ENCODE peak calls at places on chromosomes 16 and 17, in nine cellular contexts. F, Y, G, U, Q, I, K, D and T are unnamed samples.

GRCh38 chr17:35878361-35878760 is 1.8 kb downstream of the CCL5 start:
- DNase-seq in U (no peak), D (no peak), Q (no peak), G (no peak), K (no peak), I (no peak), Y (no peak), F (no peak), T (no peak)

GRCh38 chr17:74924250-74924948 is at the start of gene OTOP2:
- DNase-seq in K (peak), Q (no peak), F (no peak), I (no peak), Y (no peak), D (no peak), G (no peak), U (no peak), T (no peak)

GRCh38 chr16:73082608-73083007 is 34.7 kb upstream of the ZFHX3 start:
- DNase-seq in K (no peak), Y (no peak), F (no peak), G (no peak), Q (no peak), D (peak), I (no peak), U (peak), T (no peak)

GRCh38 chr17:82458885-82459424 is 414 bp downstream of the NARF start:
- DNase-seq in G (peak), U (no peak), K (peak), Q (no peak), F (peak), Y (peak), D (peak), I (no peak), T (peak)

GRCh38 chr16:86579268-86580062 is 1.1 kb downstream of the FOXL1 start:
- DNase-seq in F (no peak), G (no peak), D (no peak), Q (no peak), K (no peak), Y (peak), I (no peak), U (no peak), T (no peak)

GRCh38 chr17:61687769-61688168 is 96.8 kb upstream of the NACA2 start:
- DNase-seq in U (no peak), F (no peak), Y (no peak), Q (no peak), I (no peak), G (no peak), K (no peak), D (no peak), T (no peak)

GRCh38 chr17:8928347-8928746 is 37.2 kb downstream of the PIK3R5 start:
- DNase-seq in F (no peak), D (no peak), Q (no peak), G (no peak), K (no peak), Y (no peak), U (no peak), I (no peak), T (no peak)

GRCh38 chr17:7511108-7511507 is 26.9 kb downstream of the POLR2A start:
- DNase-seq in Q (no peak), D (no peak), K (no peak), G (no peak), I (no peak), F (no peak), Y (no peak), U (no peak), T (no peak)

GRCh38 chr17:77380411-77381184 is 239.8 kb downstream of the SEC14L1 start:
- DNase-seq in K (no peak), U (no peak), G (no peak), F (no peak), I (no peak), D (no peak), Y (no peak), Q (no peak), T (no peak)

GRCh38 chr16:72902276-72902675 is 145.7 kb downstream of the ZFHX3 start:
- DNase-seq in U (no peak), Q (no peak), F (no peak), K (no peak), D (no peak), I (no peak), G (no peak), Y (no peak), T (no peak)

GRCh38 chr16:66228791-66229190 is 137.7 kb upstream of the CDH5 start:
- DNase-seq in Y (no peak), I (no peak), K (no peak), D (no peak), Q (no peak), G (no peak), U (no peak), F (no peak), T (no peak)

GRCh38 chr17:20823890-20824289 is 218.9 kb downstream of the USP22 start:
- DNase-seq in G (no peak), Y (no peak), D (no peak), F (no peak), Q (no peak), U (no peak), I (no peak), K (no peak), T (no peak)

GRCh38 chr17:35314415-35315216 is 58.8 kb downstream of the SLFN11 start:
- DNase-seq in U (no peak), K (peak), D (no peak), F (no peak), Y (no peak), G (no peak), I (no peak), Q (no peak), T (no peak)

GRCh38 chr16:89637379-89637778 is 20.1 kb downstream of the CHMP1A start:
- DNase-seq in F (no peak), K (no peak), Q (no peak), D (no peak), I (no peak), G (no peak), U (no peak), Y (no peak), T (no peak)

GRCh38 chr16:10600792-10601443 is 20.5 kb upstream of the EMP2 start:
- DNase-seq in Y (no peak), G (peak), U (no peak), D (no peak), Q (no peak), I (no peak), F (no peak), K (peak), T (peak)

GRCh38 chr17:40097931-40098845 is 2.2 kb downstream of the NR1D1 start:
- DNase-seq in G (peak), I (no peak), U (no peak), Q (no peak), D (peak), K (no peak), F (no peak), Y (no peak), T (no peak)

GRCh38 chr17:70855401-70856054 is 686.2 kb downstream of the KCNJ2 start:
- DNase-seq in D (no peak), K (no peak), U (no peak), F (no peak), Q (no peak), G (no peak), I (no peak), Y (no peak), T (no peak)

GRCh38 chr16:2023098-2023925 is 3.4 kb upstream of the NHERF2 start:
- DNase-seq in D (peak), Q (peak), Y (peak), U (no peak), K (peak), G (peak), F (peak), I (peak), T (peak)

DNA sequence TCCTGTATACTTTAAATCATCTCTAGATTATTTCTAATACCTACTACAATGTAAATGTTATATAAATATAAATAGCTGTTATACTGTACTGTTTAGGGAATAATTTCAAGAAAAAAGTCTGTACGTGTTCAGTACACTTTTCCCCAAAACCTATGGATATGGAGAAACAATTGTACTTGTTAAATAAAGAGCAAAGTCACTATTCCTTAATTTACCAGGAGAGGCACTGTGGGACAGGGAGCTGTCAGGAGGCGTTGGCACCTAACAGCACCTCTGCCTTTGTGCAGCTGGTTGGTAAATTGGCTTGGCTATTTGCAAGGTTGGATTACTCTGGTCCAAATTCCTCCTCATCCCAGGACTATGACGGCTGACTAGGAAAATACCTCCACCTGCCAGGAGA is 28.0 kb downstream of the CRHR1 start:
- DNase-seq in Y (no peak), F (peak), Q (no peak), G (no peak), U (no peak), D (peak), I (no peak), K (no peak), T (no peak)
- TF ChIP-seq CTCF in Y (no peak), F (peak), Q (no peak), G (no peak), U (no peak), D (peak), I (no peak), K (no peak), T (no peak)

GRCh38 chr16:47028767-47029377 is 55.4 kb upstream of the DNAJA2 start:
- DNase-seq in G (no peak), Y (no peak), U (no peak), D (no peak), F (no peak), K (no peak), Q (no peak), I (no peak), T (no peak)

GRCh38 chr16:47033176-47033575 is 59.7 kb upstream of the DNAJA2 start:
- DNase-seq in D (no peak), Y (no peak), U (no peak), F (no peak), G (no peak), K (no peak), I (no peak), Q (no peak), T (no peak)

GRCh38 chr16:47026947-47027346 is 53.5 kb upstream of the DNAJA2 start:
- DNase-seq in G (no peak), Q (no peak), Y (no peak), U (no peak), D (no peak), I (no peak), F (no peak), K (no peak), T (no peak)

GRCh38 chr16:47026492-47026891 is 53.0 kb upstream of the DNAJA2 start:
- DNase-seq in U (no peak), F (no peak), I (no peak), G (no peak), Q (no peak), D (no peak), K (no peak), Y (no peak), T (no peak)

GRCh38 chr16:47029724-47030123 is 56.2 kb upstream of the DNAJA2 start:
- DNase-seq in K (no peak), Y (no peak), D (no peak), Q (no peak), U (no peak), G (no peak), I (no peak), F (no peak), T (no peak)
- TF ChIP-seq CTCF in K (no peak), Y (no peak), D (no peak), Q (no peak), U (no peak), G (no peak), I (no peak), F (no peak), T (no peak)

GRCh38 chr17:42251115-42251514 is 25.1 kb downstream of the STAT5B start:
- DNase-seq in K (no peak), G (no peak), F (no peak), I (no peak), Q (no peak), D (no peak), Y (no peak), U (no peak), T (no peak)
- TF ChIP-seq CTCF in K (no peak), G (no peak), F (peak), I (peak), Q (peak), D (peak), Y (peak), U (peak), T (no peak)

DNA sequence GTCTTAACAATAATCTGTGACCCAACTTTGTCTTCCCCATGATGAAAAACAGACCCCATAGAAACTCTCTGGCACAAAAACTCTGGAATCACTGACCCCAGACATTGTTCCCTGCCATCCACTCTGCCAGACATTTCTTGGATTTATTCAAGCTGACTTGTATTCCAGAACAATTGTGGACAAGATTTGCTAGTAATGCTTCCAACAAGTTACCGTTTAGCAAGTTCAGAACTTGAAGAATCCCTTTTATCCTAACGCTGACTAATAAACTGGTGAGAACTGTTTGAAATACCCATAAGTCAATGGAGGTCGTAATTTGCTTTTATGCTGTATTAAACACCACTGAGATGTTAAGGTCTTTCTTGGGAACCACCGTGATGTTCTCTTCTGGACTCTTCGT is 10.5 kb downstream of the HSBP1 start:
- DNase-seq in K (no peak), F (no peak), U (no peak), G (no peak), D (no peak), Q (no peak), Y (no peak), I (no peak), T (no peak)
- TF ChIP-seq CTCF in K (no peak), F (no peak), U (no peak), G (no peak), D (no peak), Q (no peak), Y (no peak), I (no peak), T (no peak)

GRCh38 chr17:57106107-57106835 is 21.2 kb downstream of the AKAP1 start:
- DNase-seq in D (no peak), Y (peak), G (no peak), I (no peak), Q (peak), K (no peak), F (no peak), U (no peak), T (no peak)
- TF ChIP-seq CTCF in D (peak), Y (no peak), G (peak), I (no peak), Q (peak), K (peak), F (peak), U (peak), T (peak)

GRCh38 chr16:47036201-47036600 is 62.7 kb upstream of the DNAJA2 start:
- DNase-seq in U (no peak), I (no peak), G (no peak), F (peak), Y (no peak), K (no peak), Q (no peak), D (no peak), T (no peak)
- TF ChIP-seq CTCF in U (no peak), I (no peak), G (no peak), F (peak), Y (no peak), K (no peak), Q (no peak), D (no peak), T (no peak)

DNA sequence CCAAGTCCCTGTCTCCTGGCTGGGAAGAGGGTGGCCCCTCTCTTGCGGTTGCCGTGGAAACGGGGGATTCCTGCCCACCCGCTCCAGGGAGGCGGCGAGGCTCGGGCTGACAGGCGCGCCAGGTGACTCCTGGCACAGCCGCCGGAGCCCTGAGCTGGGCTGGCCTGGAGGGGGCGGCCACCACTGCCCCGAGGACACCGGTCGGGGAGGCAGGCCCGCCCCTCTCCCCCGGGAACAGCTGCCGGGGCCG is 71.3 kb downstream of the ABR start:
- DNase-seq in G (no peak), I (no peak), U (no peak), K (no peak), F (no peak), Y (no peak), D (no peak), Q (no peak), T (no peak)
- TF ChIP-seq CTCF in G (no peak), I (no peak), U (no peak), K (no peak), F (no peak), Y (no peak), D (no peak), Q (no peak), T (no peak)

DNA sequence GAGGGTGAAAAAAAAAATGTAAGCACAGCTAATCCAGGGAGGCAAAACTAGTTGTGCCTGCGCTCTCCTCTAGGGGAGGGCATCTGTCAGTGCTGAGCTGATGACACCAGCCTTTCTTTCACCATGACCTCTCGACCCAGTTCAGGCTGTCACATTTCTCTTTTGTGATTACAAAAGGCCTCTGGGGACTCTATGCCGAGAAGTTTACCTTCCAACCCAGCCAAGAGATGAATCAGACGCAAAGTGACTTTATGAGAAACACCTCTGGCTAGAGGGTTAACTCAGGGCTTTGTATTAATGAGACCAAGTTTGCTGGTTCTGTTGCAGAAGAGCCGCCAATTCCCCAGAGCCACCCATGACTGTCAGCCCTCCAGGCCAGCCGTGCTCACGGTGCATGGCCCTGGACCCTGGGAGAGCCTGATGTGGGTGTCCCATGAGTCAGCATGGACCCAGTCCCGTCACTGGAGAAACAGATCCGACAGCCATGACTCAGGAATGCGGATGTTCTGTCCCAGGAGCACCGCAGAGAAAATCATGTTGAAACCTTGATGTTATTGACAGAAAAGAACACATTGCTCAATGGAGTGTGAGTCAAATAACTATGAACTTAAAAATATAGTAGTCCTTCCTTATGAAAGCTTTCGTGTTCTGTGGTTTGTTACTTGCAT is 437.2 kb downstream of the HS3ST3B1 start:
- DNase-seq in Y (no peak), F (peak), K (peak), Q (no peak), G (no peak), U (peak), I (no peak), D (peak), T (no peak)
- TF ChIP-seq CTCF in Y (no peak), F (peak), K (no peak), Q (peak), G (no peak), U (peak), I (no peak), D (peak), T (peak)

GRCh38 chr16:524274-525011 is 3.1 kb upstream of the CAPN15 start:
- DNase-seq in I (no peak), F (no peak), U (no peak), D (no peak), G (no peak), Q (no peak), K (no peak), Y (no peak), T (no peak)

GRCh38 chr16:525520-526180 is 1.9 kb upstream of the CAPN15 start:
- DNase-seq in Y (no peak), D (peak), G (peak), K (peak), F (no peak), U (peak), I (no peak), Q (no peak), T (peak)

GRCh38 chr16:525123-525519 is 2.4 kb upstream of the CAPN15 start:
- DNase-seq in D (no peak), K (no peak), Q (no peak), I (no peak), G (no peak), U (no peak), Y (no peak), F (peak), T (no peak)

GRCh38 chr16:527015-527903 is at the start of gene CAPN15:
- DNase-seq in Q (peak), Y (peak), K (peak), F (peak), G (peak), D (peak), U (peak), I (peak), T (peak)

DNA sequence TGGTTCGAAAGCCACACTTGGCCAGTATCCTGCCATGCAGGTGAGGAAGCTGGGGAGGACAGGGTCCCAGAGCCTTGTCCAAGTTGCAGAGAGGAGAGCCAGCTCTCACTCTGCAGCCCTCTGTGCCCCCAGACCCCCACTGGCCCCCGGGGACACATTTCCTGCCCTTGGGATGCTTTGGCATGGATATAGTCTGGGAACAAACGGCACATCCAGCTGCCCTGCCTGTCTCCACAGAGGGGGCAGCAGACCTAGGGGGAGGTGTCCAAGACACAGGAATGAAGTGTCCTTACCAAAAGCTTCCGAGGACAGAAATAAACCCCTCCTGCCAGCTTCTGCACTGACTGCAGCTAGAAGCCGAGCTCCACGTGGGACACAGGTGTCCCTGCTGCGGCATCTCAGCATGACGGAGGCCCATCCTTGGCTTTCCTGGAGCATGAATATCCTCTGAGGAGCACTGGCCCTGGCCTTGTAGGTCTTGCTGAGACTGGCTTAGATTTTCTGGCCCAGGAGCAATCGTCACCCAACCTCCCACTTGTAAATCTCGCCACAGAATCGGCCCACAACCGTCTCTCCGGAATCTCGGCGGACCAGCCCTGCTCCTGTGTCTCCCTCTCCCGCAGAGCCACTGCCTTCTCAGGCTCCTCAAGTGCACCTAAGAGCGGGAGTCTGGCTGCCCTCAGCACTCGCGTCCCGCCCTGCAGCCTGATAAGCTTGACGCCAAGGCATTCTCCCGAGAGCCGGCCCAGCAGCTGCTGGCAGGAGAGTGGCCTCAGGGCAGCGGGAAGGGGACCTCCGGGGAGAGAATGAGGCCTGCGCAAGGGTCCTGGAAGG is 1.1 kb upstream of the CAPN15 start:
- DNase-seq in Q (peak), Y (no peak), G (peak), F (peak), K (no peak), U (no peak), I (no peak), D (peak), T (no peak)
- TF ChIP-seq CTCF in Q (no peak), Y (no peak), G (no peak), F (no peak), K (no peak), U (no peak), I (no peak), D (no peak), T (no peak)